ENCODE peak calls at places on chromosomes 2 and 18, in four cellular contexts. One of them, this sample, is unnamed. For H3K9me3 and H3K27me3, the result is how much of the 10 kb centered on the place peaks cover.

GRCh38 chr2:169285528-169285927 is 76.8 kb downstream of the LRP2 start:
- DNase-seq in GM23248: no peak
- DNase-seq in CD4-positive, alpha-beta memory T cell: no peak
- DNase-seq in right atrium auricular region: no peak
- DNase-seq in this sample: no peak

GRCh38 chr2:69683170-69683971 is 39.8 kb upstream of the AAK1 start:
- DNase-seq in CD4-positive, alpha-beta memory T cell: no peak
- DNase-seq in right atrium auricular region: no peak
- DNase-seq in GM23248: peak
- DNase-seq in this sample: peak

GRCh38 chr2:156630579-156631337 is 194.6 kb downstream of the GPD2 start:
- DNase-seq in right atrium auricular region: no peak
- DNase-seq in CD4-positive, alpha-beta memory T cell: no peak
- DNase-seq in GM23248: no peak
- DNase-seq in this sample: no peak

GRCh38 chr18:48575301-48575657 is 36.4 kb downstream of the CTIF start:
- DNase-seq in CD4-positive, alpha-beta memory T cell: no peak
- DNase-seq in right atrium auricular region: no peak
- DNase-seq in GM23248: peak
- DNase-seq in this sample: no peak

GRCh38 chr2:61436092-61436491 is 34.8 kb downstream of the USP34 start:
- DNase-seq in CD4-positive, alpha-beta memory T cell: no peak
- DNase-seq in right atrium auricular region: no peak
- DNase-seq in GM23248: peak
- DNase-seq in this sample: no peak

GRCh38 chr2:84338069-84338468 is 121.0 kb downstream of the SUCLG1 start:
- DNase-seq in right atrium auricular region: no peak
- DNase-seq in CD4-positive, alpha-beta memory T cell: no peak
- DNase-seq in GM23248: peak
- DNase-seq in this sample: peak

GRCh38 chr2:85106489-85107180 is 26.6 kb upstream of the TCF7L1 start:
- DNase-seq in right atrium auricular region: no peak
- DNase-seq in CD4-positive, alpha-beta memory T cell: no peak
- DNase-seq in GM23248: peak
- DNase-seq in this sample: peak

GRCh38 chr2:85353876-85354285 is 447 bp downstream of the RETSAT start:
- DNase-seq in GM23248: peak
- DNase-seq in CD4-positive, alpha-beta memory T cell: peak
- DNase-seq in right atrium auricular region: peak
- DNase-seq in this sample: peak

GRCh38 chr2:46644690-46645385 is 165.5 kb downstream of the TMEM247 start:
- DNase-seq in right atrium auricular region: no peak
- DNase-seq in CD4-positive, alpha-beta memory T cell: no peak
- DNase-seq in GM23248: no peak
- DNase-seq in this sample: peak

DNA sequence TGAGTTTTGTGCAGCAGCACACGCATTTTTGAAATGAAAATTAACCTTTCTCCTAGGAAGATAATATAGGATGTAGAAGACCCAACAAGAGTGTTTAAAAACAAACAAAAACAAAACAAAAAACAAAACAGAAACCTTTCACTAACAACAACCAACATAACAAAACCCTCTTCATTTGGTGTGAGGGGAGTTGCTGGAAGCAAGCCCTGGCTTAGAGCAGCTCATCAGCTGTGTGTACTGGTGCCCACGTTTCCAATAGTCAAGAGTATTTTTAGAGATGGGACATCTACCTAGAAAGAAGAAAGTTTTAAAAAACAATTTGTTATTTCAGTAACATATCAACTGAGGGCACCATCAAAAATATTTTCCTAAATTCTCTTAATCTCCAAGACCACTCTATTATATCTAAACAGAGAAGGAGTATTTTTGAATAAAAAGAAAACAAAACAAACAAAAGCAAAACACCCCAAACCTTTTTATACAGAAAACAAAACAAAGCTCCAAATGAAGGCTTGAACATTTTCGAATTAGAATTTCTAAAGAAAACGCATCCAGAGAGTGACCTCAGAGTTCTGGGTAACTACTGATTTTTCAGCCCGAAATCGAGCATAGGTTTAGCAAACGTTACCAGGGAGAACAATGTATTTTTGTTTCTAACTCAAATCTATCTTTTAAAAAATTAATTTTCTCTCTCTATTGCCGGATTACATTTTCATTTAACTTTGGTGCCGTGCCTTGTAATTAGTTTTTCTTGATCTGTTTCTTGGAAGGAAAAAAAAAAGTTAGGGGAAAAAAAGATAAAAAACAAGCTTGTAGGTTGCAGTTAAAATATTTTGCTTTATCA is 134.6 kb downstream of the INSIG2 start:
- DNase-seq in right atrium auricular region: no peak
- DNase-seq in CD4-positive, alpha-beta memory T cell: no peak
- DNase-seq in GM23248: peak
- DNase-seq in this sample: peak
- H3K4me3 ChIP-seq in right atrium auricular region: no peak
- H3K4me3 ChIP-seq in CD4-positive, alpha-beta memory T cell: no peak
- H3K4me3 ChIP-seq in GM23248: peak
- H3K4me3 ChIP-seq in this sample: peak

GRCh38 chr2:144747571-144747970 is 227.7 kb upstream of the ZEB2 start:
- DNase-seq in right atrium auricular region: no peak
- DNase-seq in CD4-positive, alpha-beta memory T cell: no peak
- DNase-seq in GM23248: no peak
- DNase-seq in this sample: no peak
- H3K9me3 ChIP-seq in right atrium auricular region: under half
- H3K9me3 ChIP-seq in CD4-positive, alpha-beta memory T cell: under half
- H3K9me3 ChIP-seq in GM23248: under half
- H3K9me3 ChIP-seq in this sample: under half

GRCh38 chr2:235160281-235160805 is 208.5 kb downstream of the SH3BP4 start:
- DNase-seq in right atrium auricular region: no peak
- DNase-seq in CD4-positive, alpha-beta memory T cell: no peak
- DNase-seq in GM23248: peak
- DNase-seq in this sample: peak

GRCh38 chr2:235157746-235158482 is 206.1 kb downstream of the SH3BP4 start:
- DNase-seq in CD4-positive, alpha-beta memory T cell: no peak
- DNase-seq in GM23248: no peak
- DNase-seq in right atrium auricular region: no peak
- DNase-seq in this sample: no peak

GRCh38 chr2:235156055-235156454 is 204.2 kb downstream of the SH3BP4 start:
- DNase-seq in right atrium auricular region: no peak
- DNase-seq in GM23248: no peak
- DNase-seq in CD4-positive, alpha-beta memory T cell: no peak
- DNase-seq in this sample: no peak

GRCh38 chr2:235149736-235150135 is 197.9 kb downstream of the SH3BP4 start:
- DNase-seq in right atrium auricular region: no peak
- DNase-seq in CD4-positive, alpha-beta memory T cell: no peak
- DNase-seq in GM23248: no peak
- DNase-seq in this sample: no peak

GRCh38 chr2:235155163-235155562 is 203.3 kb downstream of the SH3BP4 start:
- DNase-seq in CD4-positive, alpha-beta memory T cell: no peak
- DNase-seq in right atrium auricular region: no peak
- DNase-seq in GM23248: no peak
- DNase-seq in this sample: no peak
- H3K27me3 ChIP-seq in CD4-positive, alpha-beta memory T cell: under half
- H3K27me3 ChIP-seq in right atrium auricular region: under half
- H3K27me3 ChIP-seq in GM23248: under half
- H3K27me3 ChIP-seq in this sample: under half

GRCh38 chr2:38073211-38074005 is 2.5 kb downstream of the CYP1B1 start:
- DNase-seq in CD4-positive, alpha-beta memory T cell: no peak
- DNase-seq in GM23248: no peak
- DNase-seq in right atrium auricular region: no peak
- DNase-seq in this sample: no peak
- H3K4me3 ChIP-seq in CD4-positive, alpha-beta memory T cell: no peak
- H3K4me3 ChIP-seq in GM23248: peak
- H3K4me3 ChIP-seq in right atrium auricular region: peak
- H3K4me3 ChIP-seq in this sample: peak

DNA sequence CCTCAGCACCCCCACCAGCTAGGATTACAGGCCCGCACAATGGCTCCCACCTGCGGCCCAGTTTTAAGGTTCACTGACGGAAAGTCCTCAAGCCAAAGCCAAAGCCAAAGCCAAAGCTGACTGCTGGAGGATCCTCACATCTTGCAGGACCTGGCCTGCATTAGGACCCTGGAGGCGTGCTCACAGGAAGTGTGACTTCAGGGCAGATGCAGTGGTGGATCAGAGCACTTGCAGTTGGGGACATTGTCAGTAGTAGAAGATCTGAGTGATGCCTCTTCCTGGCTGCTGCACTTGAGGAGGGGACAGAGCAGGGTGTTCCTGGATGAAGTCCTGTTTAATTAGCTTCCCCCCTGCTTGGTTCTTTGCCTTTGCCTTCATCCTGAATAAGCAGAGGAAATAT is 69.0 kb upstream of the ALPP start:
- DNase-seq in CD4-positive, alpha-beta memory T cell: no peak
- DNase-seq in right atrium auricular region: no peak
- DNase-seq in GM23248: no peak
- DNase-seq in this sample: no peak
- H3K9me3 ChIP-seq in CD4-positive, alpha-beta memory T cell: under half
- H3K9me3 ChIP-seq in right atrium auricular region: under half
- H3K9me3 ChIP-seq in GM23248: under half
- H3K9me3 ChIP-seq in this sample: under half

GRCh38 chr18:57376503-57376902 is 24.1 kb downstream of the ST8SIA3 start:
- DNase-seq in CD4-positive, alpha-beta memory T cell: no peak
- DNase-seq in GM23248: no peak
- DNase-seq in right atrium auricular region: no peak
- DNase-seq in this sample: no peak

GRCh38 chr18:57372444-57372843 is 20.1 kb downstream of the ST8SIA3 start:
- DNase-seq in GM23248: no peak
- DNase-seq in right atrium auricular region: no peak
- DNase-seq in CD4-positive, alpha-beta memory T cell: no peak
- DNase-seq in this sample: no peak

DNA sequence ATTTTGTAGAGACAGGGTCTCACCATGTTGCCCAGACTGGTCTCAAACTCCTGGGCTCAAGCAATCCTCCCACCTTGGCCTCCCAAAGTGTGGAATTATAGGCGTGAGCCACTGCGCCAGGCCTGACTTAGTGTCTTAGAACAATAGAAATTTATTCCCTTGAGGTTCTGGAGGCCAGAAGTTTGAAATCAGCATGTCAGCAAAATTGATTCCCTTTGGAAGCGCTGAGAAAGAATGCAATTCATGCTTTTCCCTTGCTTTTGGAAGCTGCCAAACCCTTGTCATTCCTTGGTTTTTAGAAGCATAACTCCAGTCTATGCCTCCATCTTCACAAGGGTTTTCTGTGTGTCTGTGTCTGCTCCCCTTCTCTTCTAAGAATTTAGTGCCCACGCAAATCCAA is 20.7 kb downstream of the ST8SIA3 start:
- DNase-seq in GM23248: no peak
- DNase-seq in CD4-positive, alpha-beta memory T cell: no peak
- DNase-seq in right atrium auricular region: no peak
- DNase-seq in this sample: no peak
- H3K27me3 ChIP-seq in GM23248: under half
- H3K27me3 ChIP-seq in CD4-positive, alpha-beta memory T cell: under half
- H3K27me3 ChIP-seq in right atrium auricular region: under half
- H3K27me3 ChIP-seq in this sample: under half